ENCODE peak calls at places on chromosome 4, in nine cellular contexts. I is HTR-8/SVneo; J is NCI-H748 treated with DMSO at 0.1 percent for 48 hours; Q is T-helper 1 cell; K is NCI-H2029; U is CD4-positive, alpha-beta memory T cell; L is endodermal cell; X is stimulated activated naive B cell treated with anti-CD40 and anti-IgM and Interleukin-4, amounts not matched to agents 10 μg/mL and 1 μg/mL and 100 μg/mL, for 72 hours; F is DND-41. M is an unnamed sample.

GRCh38 chr4:111773858-111774257 is 371.4 kb upstream of the FAM241A start:
- DNase-seq in I (no peak), J (no peak), Q (no peak), K (no peak), U (no peak), L (no peak), X (no peak), F (no peak), M (no peak)

GRCh38 chr4:98546910-98547544 is 111.4 kb downstream of the TSPAN5 start:
- DNase-seq in I (no peak), J (no peak), Q (no peak), K (no peak), U (no peak), L (no peak), X (no peak), F (no peak), M (peak)

GRCh38 chr4:6378493-6379445 is 93.6 kb downstream of the PPP2R2C start:
- DNase-seq in I (no peak), J (no peak), Q (no peak), K (no peak), U (no peak), L (no peak), X (no peak), F (no peak), M (no peak)

GRCh38 chr4:189773909-189774308 is 166.8 kb upstream of the FRG1 start:
- DNase-seq in I (peak), J (no peak), Q (no peak), K (no peak), U (no peak), L (peak), X (no peak), F (peak), M (no peak)

GRCh38 chr4:128517096-128517738 is 229.6 kb upstream of the PGRMC2 start:
- DNase-seq in I (no peak), J (no peak), Q (no peak), K (no peak), U (no peak), L (no peak), X (no peak), F (no peak), M (no peak)

GRCh38 chr4:985123-985830 is 1.6 kb upstream of the IDUA start:
- DNase-seq in I (no peak), J (no peak), Q (peak), K (no peak), U (peak), L (peak), X (peak), F (no peak), M (peak)

GRCh38 chr4:74714731-74715130 is 79.6 kb downstream of the BTC start:
- DNase-seq in I (no peak), J (no peak), Q (no peak), K (no peak), U (no peak), L (no peak), X (no peak), F (no peak), M (no peak)

GRCh38 chr4:106796866-106797265 is 239.2 kb downstream of the DKK2 start:
- DNase-seq in I (no peak), J (no peak), Q (no peak), K (no peak), U (no peak), L (no peak), X (no peak), F (no peak), M (no peak)

GRCh38 chr4:168854216-168854921 is 155.7 kb downstream of the CBR4 start:
- DNase-seq in I (no peak), J (no peak), Q (no peak), K (no peak), U (no peak), L (no peak), X (no peak), F (no peak), M (no peak)

GRCh38 chr4:16225139-16225538 is 1.1 kb downstream of the TAPT1 start:
- DNase-seq in I (no peak), J (no peak), Q (peak), K (no peak), U (no peak), L (no peak), X (no peak), F (no peak), M (no peak)

GRCh38 chr4:37197899-37198298 is 46.6 kb upstream of the NWD2 start:
- DNase-seq in I (no peak), J (no peak), Q (no peak), K (no peak), U (no peak), L (no peak), X (no peak), F (no peak), M (no peak)

GRCh38 chr4:81528979-81529378 is 57.3 kb upstream of the RASGEF1B start:
- DNase-seq in I (no peak), J (no peak), Q (no peak), K (no peak), U (no peak), L (no peak), X (no peak), F (no peak), M (no peak)

GRCh38 chr4:76659103-76659490 is 224.1 kb downstream of the SHROOM3 start:
- DNase-seq in I (no peak), J (no peak), Q (no peak), K (no peak), U (no peak), L (no peak), X (no peak), F (no peak), M (no peak)

GRCh38 chr4:8555716-8556115 is 24.5 kb upstream of the GPR78 start:
- DNase-seq in I (no peak), J (no peak), Q (no peak), K (no peak), U (no peak), L (no peak), X (no peak), F (no peak), M (no peak)

GRCh38 chr4:89064848-89065247 is 7.9 kb upstream of the FAM13A start:
- DNase-seq in I (no peak), J (no peak), Q (no peak), K (no peak), U (no peak), L (no peak), X (no peak), F (no peak), M (no peak)

GRCh38 chr4:14792702-14793227 is 209.5 kb upstream of the CPEB2 start:
- DNase-seq in I (no peak), J (no peak), Q (no peak), K (no peak), U (no peak), L (no peak), X (no peak), F (no peak), M (no peak)

GRCh38 chr4:140300271-140300970 is 73.0 kb upstream of the SCOC start:
- DNase-seq in I (peak), J (no peak), Q (no peak), K (peak), U (no peak), L (peak), X (no peak), F (no peak), M (no peak)

GRCh38 chr4:7236847-7237246 is 44.5 kb downstream of the SORCS2 start:
- DNase-seq in I (no peak), J (no peak), Q (no peak), K (no peak), U (no peak), L (no peak), X (no peak), F (no peak), M (no peak)

GRCh38 chr4:179040259-179040658 is 1598.0 kb upstream of the AGA start:
- DNase-seq in I (no peak), J (no peak), Q (no peak), K (no peak), U (no peak), L (no peak), X (no peak), F (no peak), M (no peak)

GRCh38 chr4:39348371-39349265 is 17.5 kb downstream of the RFC1 start:
- DNase-seq in I (no peak), J (no peak), Q (no peak), K (no peak), U (no peak), L (no peak), X (no peak), F (no peak), M (no peak)

GRCh38 chr4:38162240-38162784 is 202.1 kb downstream of the PTTG2 start:
- DNase-seq in I (peak), J (no peak), Q (no peak), K (peak), U (no peak), L (no peak), X (no peak), F (no peak), M (no peak)

GRCh38 chr4:126264839-126265238 is 950.1 kb downstream of the FAT4 start:
- DNase-seq in I (peak), J (no peak), Q (no peak), K (no peak), U (no peak), L (no peak), X (no peak), F (no peak), M (no peak)

GRCh38 chr4:140884431-140885058 is 128.4 kb upstream of the TBC1D9 start:
- DNase-seq in I (peak), J (peak), Q (peak), K (peak), U (no peak), L (peak), X (peak), F (peak), M (peak)